ENCODE peak calls at places on chromosomes 1 and 21, in six cellular contexts. N is mesenteric fat pad; L is kidney glomerular epithelial cell; R is upper lobe of right lung; Y is Right ventricle myocardium superior; Z is stimulated activated CD4-positive, alpha-beta T cell treated with anti-CD3 and anti-CD28 coated beads, Interleukin-4, amount 100 ng/mL, for 24 hours. Q is an unnamed sample.

GRCh38 chr1:202968895-202969295 is 1.8 kb upstream of the CYB5R1 start:
- DNase-seq in Y (no peak), R (no peak), Z (peak; percentile 27), L (peak; percentile 58), N (no peak), Q (no peak)

GRCh38 chr1:16018308-16018707 is 465 bp upstream of the HSPB7 start:
- DNase-seq in L (no peak), Y (no peak), R (no peak), N (no peak), Z (no peak), Q (no peak)

GRCh38 chr1:57832616-57833015 is 408.8 kb upstream of the DAB1 start:
- DNase-seq in L (no peak), R (no peak), Z (no peak), Y (no peak), N (no peak), Q (no peak)

GRCh38 chr1:85576642-85577420 is 3.7 kb upstream of the CCN1 start:
- DNase-seq in L (peak; percentile 61), Y (peak; percentile 91), N (peak; percentile 94), Z (peak; percentile 30), R (peak; percentile 92), Q (no peak)

GRCh38 chr1:79497193-79497773 is 490.8 kb upstream of the ADGRL4 start:
- DNase-seq in L (peak; percentile 37), Y (no peak), R (no peak), Z (no peak), N (no peak), Q (no peak)

GRCh38 chr1:82538876-82539275 is 738.1 kb downstream of the ADGRL2 start:
- DNase-seq in Z (no peak), L (peak; percentile 69), Y (no peak), R (no peak), N (no peak), Q (no peak)

GRCh38 chr1:125066385-125066784 is 3881.6 kb downstream of the SRGAP2C start:
- DNase-seq in Z (no peak), N (peak; percentile 81), Y (no peak), R (peak; percentile 41), L (no peak), Q (no peak)

GRCh38 chr1:43945898-43946243 is 879 bp upstream of the IPO13 start:
- DNase-seq in N (no peak), Y (no peak), L (no peak), Z (no peak), R (no peak), Q (no peak)

GRCh38 chr21:36337099-36337509 is 17.1 kb downstream of the MORC3 start:
- DNase-seq in R (no peak), N (no peak), Z (no peak), L (no peak), Y (no peak), Q (no peak)

GRCh38 chr1:156394835-156395461 is 25.9 kb downstream of the RHBG start:
- DNase-seq in R (no peak), Z (no peak), N (no peak), L (no peak), Y (no peak), Q (no peak)

GRCh38 chr21:45219517-45219916 is 68.2 kb downstream of the POFUT2 start:
- DNase-seq in N (no peak), L (no peak), Y (no peak), R (no peak), Z (no peak), Q (no peak)

GRCh38 chr1:2172012-2172411 is 22.6 kb downstream of the FAAP20 start:
- DNase-seq in Y (no peak), R (no peak), N (no peak), Z (no peak), L (no peak), Q (no peak)

GRCh38 chr1:228155596-228156517 is 6.1 kb downstream of the GJC2 start:
- DNase-seq in R (peak; percentile 55), L (no peak), Z (no peak), Y (peak; percentile 37), N (no peak), Q (no peak)

GRCh38 chr1:235617808-235618207 is 31.8 kb downstream of the GNG4 start:
- DNase-seq in R (no peak), Z (no peak), Y (no peak), L (peak; percentile 7), N (no peak), Q (no peak)

GRCh38 chr1:7747605-7748004 is 23.5 kb upstream of the VAMP3 start:
- DNase-seq in Y (no peak), R (no peak), Z (no peak), L (no peak), N (no peak), Q (no peak)

GRCh38 chr1:111372336-111372965 is 55.1 kb downstream of the OVGP1 start:
- DNase-seq in L (no peak), Y (no peak), N (no peak), R (no peak), Z (no peak), Q (no peak)

GRCh38 chr1:24318988-24319863 is at the start of gene GRHL3:
- DNase-seq in L (peak; percentile 74), N (no peak), Y (no peak), R (peak; percentile 67), Z (no peak), Q (no peak)

GRCh38 chr1:2789986-2790581 is 11.4 kb downstream of the TTC34 start:
- DNase-seq in L (no peak), R (peak; percentile 51), Z (no peak), N (no peak), Y (peak; percentile 33), Q (no peak)

GRCh38 chr1:216566809-216567208 is 143.6 kb upstream of the USH2A start:
- DNase-seq in R (no peak), N (no peak), Z (no peak), L (no peak), Y (no peak), Q (no peak)

GRCh38 chr1:42981871-42982270 is 23.2 kb upstream of the SLC2A1 start:
- DNase-seq in Y (no peak), Z (no peak), R (no peak), N (no peak), L (no peak), Q (no peak)

GRCh38 chr1:22112505-22112904 is 30.4 kb downstream of the WNT4 start:
- DNase-seq in R (no peak), N (no peak), L (no peak), Y (no peak), Z (no peak), Q (no peak)

GRCh38 chr1:227886993-227887696 is 60.6 kb downstream of the WNT9A start:
- DNase-seq in Y (peak; percentile 87), Z (peak; percentile 23), N (peak; percentile 88), L (no peak), R (peak; percentile 73), Q (peak; percentile 86)

GRCh38 chr1:225700889-225701465 is 48.1 kb upstream of the ENAH start:
- DNase-seq in Y (no peak), N (no peak), L (peak; percentile 33), R (no peak), Z (no peak), Q (no peak)

GRCh38 chr1:7745783-7746182 is 25.3 kb upstream of the VAMP3 start:
- DNase-seq in R (no peak), Y (no peak), Z (no peak), N (no peak), L (no peak), Q (no peak)

Q was measured in vagina.